ENCODE peak calls at places on chromosomes 7 and 10, in seven cellular contexts. M is body of pancreas; F is dorsolateral prefrontal cortex; T is sigmoid colon; E is CD8-positive, alpha-beta memory T cell; L is tibial artery; K is adrenal gland. S is an unnamed sample.
A peak's percentile ranks its signal among the peaks of the same experiment; 100 is the strongest.

GRCh38 chr10:123584419-123584775 is 81.8 kb upstream of the GPR26 start:
- DNase-seq in E (no peak), F (no peak), M (no peak), L (no peak), K (no peak), T (no peak), S (no peak)

GRCh38 chr10:71590786-71591350 is 128.7 kb downstream of the C10orf105 start:
- DNase-seq in T (no peak), F (no peak), L (no peak), K (no peak), M (no peak), E (no peak), S (no peak)

GRCh38 chr7:44244282-44244681 is 43.5 kb downstream of the YKT6 start:
- DNase-seq in K (no peak), M (peak; percentile 30), E (peak; percentile 9), L (no peak), F (no peak), T (no peak), S (no peak)

GRCh38 chr10:42932735-42933453 is 144.0 kb upstream of the RET start:
- DNase-seq in F (no peak), L (no peak), E (peak; percentile 66), K (no peak), M (peak; percentile 41), T (no peak), S (no peak)

GRCh38 chr7:145903658-145904057 is 212.9 kb upstream of the CNTNAP2 start:
- DNase-seq in F (no peak), L (no peak), E (no peak), K (no peak), M (no peak), T (no peak), S (no peak)

GRCh38 chr7:24029068-24029467 is 254.9 kb upstream of the NPY start:
- DNase-seq in T (no peak), L (no peak), M (no peak), E (no peak), F (no peak), K (no peak), S (no peak)

GRCh38 chr10:131202964-131203363 is 108.6 kb downstream of the TCERG1L start:
- DNase-seq in F (no peak), E (no peak), K (peak; percentile 29), L (no peak), T (no peak), M (peak; percentile 1), S (no peak)

GRCh38 chr10:82660205-82660604 is 785.2 kb downstream of the NRG3 start:
- DNase-seq in L (no peak), T (no peak), M (no peak), E (no peak), F (no peak), K (no peak), S (no peak)

GRCh38 chr10:97196213-97197029 is 10.7 kb upstream of the SLIT1 start:
- DNase-seq in K (peak; percentile 58), M (peak; percentile 62), F (peak; percentile 45), T (peak; percentile 69), E (peak; percentile 71), L (peak; percentile 32), S (no peak)

GRCh38 chr10:9211228-9211627 is 1156.7 kb downstream of the GATA3 start:
- DNase-seq in T (no peak), F (no peak), M (no peak), L (no peak), K (no peak), E (no peak), S (no peak)

GRCh38 chr7:44292876-44293560 is 32.4 kb downstream of the CAMK2B start:
- DNase-seq in M (no peak), K (no peak), F (no peak), L (peak; percentile 3), E (no peak), T (peak; percentile 41), S (no peak)

GRCh38 chr7:101998029-101998903 is 180.8 kb downstream of the CUX1 start:
- DNase-seq in T (no peak), E (no peak), K (no peak), L (no peak), M (no peak), F (no peak), S (no peak)
- H3K27ac ChIP-seq in T (no peak overlapping the region), E (no peak overlapping the region), K (no peak overlapping the region), L (no peak overlapping the region), M (no peak overlapping the region), F (no peak overlapping the region), S (no peak overlapping the region)

GRCh38 chr10:74032900-74033655 is 35.2 kb downstream of the VCL start:
- DNase-seq in F (no peak), T (no peak), L (no peak), K (no peak), M (no peak), E (no peak), S (no peak)
- H3K27ac ChIP-seq in F (no peak overlapping the region), T (peak overlapping the region; percentile 17), L (peak overlapping the region; percentile 14), K (no peak overlapping the region), M (no peak overlapping the region), E (no peak overlapping the region), S (no peak overlapping the region)

DNA sequence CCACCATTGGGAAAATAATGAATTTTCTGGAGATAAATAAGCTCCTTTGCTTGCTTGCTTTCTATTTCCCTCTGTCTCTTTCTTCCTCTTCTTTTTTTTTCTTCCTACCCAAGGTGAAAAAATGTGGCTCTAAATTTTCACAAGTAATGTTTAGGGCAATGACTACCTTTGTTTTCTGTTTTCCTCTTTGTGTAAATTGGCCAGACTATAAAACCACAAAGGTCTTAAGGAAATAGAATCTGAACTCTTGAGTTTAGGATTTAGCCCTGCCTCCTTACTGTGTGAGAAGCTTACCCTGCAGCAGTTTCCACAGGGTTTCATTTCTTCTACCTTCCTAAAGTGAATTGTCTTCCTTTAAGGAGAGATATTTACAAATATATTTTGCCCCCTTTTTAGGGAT is 330.4 kb downstream of the ARL4A start:
- DNase-seq in E (no peak), L (no peak), T (no peak), K (no peak), M (no peak), F (no peak), S (no peak)
- H3K27ac ChIP-seq in E (no peak overlapping the region), L (no peak overlapping the region), T (no peak overlapping the region), K (no peak overlapping the region), M (no peak overlapping the region), F (peak overlapping the region; percentile 38), S (no peak overlapping the region)

DNA sequence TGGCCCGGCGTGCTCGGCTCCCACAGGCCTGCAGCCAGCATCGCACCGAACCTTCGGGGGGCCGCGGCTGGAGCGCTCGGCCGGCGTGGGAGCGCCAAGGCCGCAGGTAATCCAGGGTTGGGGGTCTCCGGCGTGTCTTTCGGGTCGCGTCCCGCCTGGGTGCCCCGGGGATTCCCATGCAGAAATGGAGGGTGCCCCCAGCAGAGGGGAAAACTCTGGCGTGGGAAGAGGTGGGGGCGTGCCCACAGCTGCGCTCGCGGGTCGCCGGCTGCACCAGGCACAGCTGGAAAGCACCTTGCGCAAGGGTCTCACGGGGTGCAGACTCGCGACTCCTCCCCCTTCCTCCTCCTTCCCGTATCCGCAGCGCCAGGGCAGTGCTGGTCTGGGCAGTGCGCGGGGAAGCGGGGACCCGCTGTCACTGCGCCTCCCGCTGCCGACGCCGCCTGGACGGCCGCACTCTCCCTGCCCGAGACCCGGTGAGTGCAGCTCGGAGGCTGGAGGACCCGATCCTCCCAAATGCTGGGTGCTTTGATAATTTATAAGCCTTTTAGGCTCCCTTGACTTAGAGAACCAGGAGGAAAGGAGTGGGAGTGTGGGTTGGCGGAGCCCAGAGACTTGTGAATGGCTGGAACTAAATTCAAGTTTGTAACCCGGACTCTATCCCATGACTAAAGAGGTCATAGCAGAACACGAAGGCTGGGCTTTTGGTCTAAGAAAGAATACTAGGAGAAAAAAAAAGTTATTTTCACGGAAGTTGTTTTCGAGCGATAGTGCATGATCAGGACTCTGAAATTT is 486 bp downstream of the MAP3K8 start:
- DNase-seq in T (peak; percentile 96), K (peak; percentile 94), M (peak; percentile 85), E (peak; percentile 32), F (peak; percentile 54), L (peak; percentile 94), S (peak; percentile 35)
- H3K27ac ChIP-seq in T (peak overlapping the region; percentile 100), K (peak overlapping the region; percentile 99), M (peak overlapping the region; percentile 99), E (peak overlapping the region; percentile 88), F (peak overlapping the region; percentile 90), L (peak overlapping the region; percentile 98), S (peak overlapping the region; percentile 82)

GRCh38 chr10:133278577-133279265 is 2.1 kb upstream of the ADAM8 start:
- DNase-seq in F (no peak), T (no peak), M (peak; percentile 85), K (peak; percentile 86), E (no peak), L (no peak), S (no peak)
- H3K27ac ChIP-seq in F (no peak overlapping the region), T (peak overlapping the region; percentile 42), M (peak overlapping the region; percentile 84), K (peak overlapping the region; percentile 49), E (peak overlapping the region; percentile 96), L (no peak overlapping the region), S (no peak overlapping the region)

S was measured in substantia nigra.